ENCODE peak calls at places on chromosome 10, in five cellular contexts. R, Y, M, D and X are unnamed samples. For H3K4me1, the result is how much of the 10 kb centered on the place peaks cover.

GRCh38 chr10:24349379-24350110 is 140.6 kb downstream of the KIAA1217 start:
- DNase-seq in D (no peak), R (no peak), M (peak), Y (no peak), X (no peak)

GRCh38 chr10:100993986-100994708 is 5.5 kb upstream of the LZTS2 start:
- DNase-seq in Y (no peak), M (peak), D (peak), R (no peak), X (peak)

GRCh38 chr10:124290095-124290795 is 128.5 kb downstream of the OAT start:
- DNase-seq in M (no peak), R (no peak), D (no peak), Y (no peak), X (no peak)

GRCh38 chr10:119655566-119656001 is 4.4 kb downstream of the BAG3 start:
- DNase-seq in Y (no peak), R (no peak), D (peak), M (peak), X (no peak)

GRCh38 chr10:11612004-11613001 is 853 bp upstream of the USP6NL start:
- DNase-seq in D (peak), M (no peak), Y (peak), R (no peak), X (no peak)

GRCh38 chr10:98195132-98195531 is 60.7 kb downstream of the R3HCC1L start:
- DNase-seq in Y (no peak), R (no peak), D (no peak), M (no peak), X (no peak)

GRCh38 chr10:114172241-114172640 is 1.8 kb downstream of the CCDC186 start:
- DNase-seq in R (no peak), Y (peak), D (peak), M (no peak), X (no peak)

GRCh38 chr10:59126277-59126676 is 50.2 kb upstream of the PHYHIPL start:
- DNase-seq in M (no peak), R (no peak), Y (no peak), D (no peak), X (peak)

GRCh38 chr10:103781329-103782061 is 73.9 kb downstream of the SH3PXD2A start:
- DNase-seq in Y (peak), D (peak), R (peak), M (peak), X (peak)

GRCh38 chr10:54130394-54130793 is 670.6 kb downstream of the PCDH15 start:
- DNase-seq in Y (no peak), M (no peak), D (no peak), R (no peak), X (no peak)

GRCh38 chr10:74683621-74684114 is 142.7 kb upstream of the KAT6B start:
- DNase-seq in D (no peak), M (peak), Y (no peak), R (no peak), X (no peak)

GRCh38 chr10:118108194-118109026 is 61.7 kb upstream of the RAB11FIP2 start:
- DNase-seq in R (no peak), M (no peak), D (peak), Y (no peak), X (peak)

GRCh38 chr10:132452216-132452650 is 55.2 kb downstream of the PWWP2B start:
- DNase-seq in D (no peak), M (no peak), Y (no peak), R (no peak), X (peak)

GRCh38 chr10:12975906-12976305 is 25.6 kb downstream of the CCDC3 start:
- DNase-seq in R (no peak), M (no peak), Y (no peak), D (no peak), X (no peak)

GRCh38 chr10:12973149-12973718 is 28.3 kb downstream of the CCDC3 start:
- DNase-seq in D (no peak), R (no peak), M (no peak), Y (no peak), X (peak)

GRCh38 chr10:12974845-12975199 is 26.7 kb downstream of the CCDC3 start:
- DNase-seq in Y (no peak), R (no peak), M (no peak), D (no peak), X (no peak)

GRCh38 chr10:12974123-12974844 is 27.2 kb downstream of the CCDC3 start:
- DNase-seq in Y (no peak), R (no peak), D (no peak), M (no peak), X (no peak)

GRCh38 chr10:12975266-12975665 is 26.2 kb downstream of the CCDC3 start:
- DNase-seq in Y (peak), D (peak), M (peak), R (no peak), X (peak)
- TF ChIP-seq CTCF in Y (peak), D (peak), M (peak), R (peak), X (peak)

GRCh38 chr10:86670876-86671275 is 2.6 kb downstream of the LDB3 start:
- DNase-seq in D (no peak), Y (no peak), R (no peak), M (no peak), X (no peak)
- H3K4me1 ChIP-seq in D (under half), Y (under half), R (under half), M (half or more), X (under half)

GRCh38 chr10:86585037-86585725 is 63.6 kb upstream of the WAPL start:
- DNase-seq in R (peak), D (peak), Y (peak), M (peak), X (peak)

GRCh38 chr10:86583983-86584382 is 62.4 kb upstream of the WAPL start:
- DNase-seq in M (peak), Y (peak), D (no peak), R (no peak), X (peak)

GRCh38 chr10:86586516-86586915 is 64.9 kb upstream of the WAPL start:
- DNase-seq in Y (no peak), D (no peak), M (peak), R (no peak), X (no peak)

GRCh38 chr10:86580549-86580886 is 58.9 kb upstream of the WAPL start:
- DNase-seq in D (no peak), Y (peak), M (no peak), R (no peak), X (no peak)

DNA sequence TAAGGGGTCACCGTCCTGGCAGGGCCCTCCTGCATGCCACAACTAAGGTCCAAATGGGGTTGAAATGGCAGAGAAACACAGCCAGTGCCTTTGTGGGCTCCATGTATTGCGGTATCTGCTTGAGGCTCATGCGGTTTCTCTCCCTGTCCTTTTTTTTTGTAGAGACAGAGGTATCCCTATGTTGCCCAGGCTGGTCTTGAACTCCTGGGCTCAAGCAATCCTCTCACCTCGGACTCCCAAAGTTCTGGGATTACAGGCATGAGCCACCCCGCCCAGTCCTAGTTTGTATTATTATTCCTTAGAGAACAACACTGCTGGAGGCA is 64.1 kb upstream of the WAPL start:
- DNase-seq in Y (no peak), M (no peak), R (no peak), D (no peak), X (no peak)
- TF ChIP-seq EZH2phosphoT487 in Y (no peak), M (no peak), R (no peak), D (no peak), X (no peak)

DNA sequence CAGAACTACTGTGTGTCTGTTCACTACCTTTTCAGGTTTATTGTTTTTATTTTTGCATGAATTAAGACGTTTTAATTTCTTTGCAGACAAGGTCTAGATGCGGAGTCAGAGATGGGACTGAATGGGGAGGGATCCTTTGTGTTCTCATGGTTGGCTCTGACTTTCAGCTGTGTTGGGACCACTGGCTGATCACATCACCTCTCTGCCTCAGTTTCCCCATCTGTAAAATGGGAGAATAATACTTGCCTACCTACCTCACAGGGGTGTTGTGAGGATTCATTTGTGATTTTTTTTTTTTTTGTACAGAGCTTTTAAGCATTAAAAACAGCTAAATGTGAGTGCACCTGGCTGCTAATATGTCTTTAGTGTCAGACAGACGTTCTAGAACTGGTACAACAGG is 34.4 kb downstream of the PRF1 start:
- DNase-seq in D (no peak), Y (no peak), M (no peak), R (no peak), X (no peak)
- TF ChIP-seq CTCF in D (no peak), Y (no peak), M (no peak), R (no peak), X (no peak)

DNA sequence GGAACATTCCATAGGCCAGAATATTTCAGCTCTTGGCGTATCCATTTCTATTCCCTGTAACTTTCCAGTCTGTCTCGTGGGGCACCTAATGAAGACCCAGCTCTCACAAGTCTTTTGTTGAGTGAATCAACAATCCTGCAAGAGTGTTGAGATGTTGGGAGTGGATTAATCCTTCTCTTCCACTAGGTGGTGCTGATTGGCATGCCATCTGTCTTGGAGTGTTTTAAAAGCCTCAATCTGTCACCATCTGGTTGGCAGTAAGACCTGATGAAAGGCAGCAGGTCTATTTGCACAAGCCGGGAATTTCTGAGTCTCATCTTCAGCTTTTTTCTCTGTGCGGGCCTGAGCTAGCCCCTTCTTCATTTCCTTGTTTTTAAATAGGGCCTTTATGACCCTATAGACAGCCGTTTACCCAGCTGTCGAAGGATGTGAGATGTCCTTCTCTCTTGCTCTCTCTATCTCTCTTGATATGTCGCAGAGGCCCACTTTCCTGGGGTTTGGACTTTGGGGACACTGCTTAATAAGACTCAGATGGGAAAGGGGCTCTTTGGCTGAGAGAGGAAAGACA is 180.5 kb downstream of the ZNF365 start:
- DNase-seq in D (peak), R (peak), M (peak), Y (peak), X (peak)
- H3K4me1 ChIP-seq in D (under half), R (under half), M (under half), Y (under half), X (under half)